ENCODE peak calls at places on chromosome 20, in eight cellular contexts. One of them, this sample, is unnamed.
A peak's percentile ranks its signal among the peaks of the same experiment; 100 is the strongest.

GRCh38 chr20:62804632-62805364 is at the start of gene OGFR:
- DNase-seq in tibial artery: peak; percentile 81
- DNase-seq in ascending aorta: no peak
- DNase-seq in CD8-positive, alpha-beta memory T cell: peak; percentile 87
- DNase-seq in aorta: peak; percentile 82
- DNase-seq in mammary epithelial cell: peak; percentile 48
- DNase-seq in iPS DF 6.9: no peak
- DNase-seq in A673: peak; percentile 65
- DNase-seq in this sample: no peak

GRCh38 chr20:47921306-47922279 is 136.3 kb upstream of the SULF2 start:
- DNase-seq in aorta: no peak
- DNase-seq in tibial artery: no peak
- DNase-seq in mammary epithelial cell: no peak
- DNase-seq in CD8-positive, alpha-beta memory T cell: no peak
- DNase-seq in A673: no peak
- DNase-seq in iPS DF 6.9: no peak
- DNase-seq in ascending aorta: no peak
- DNase-seq in this sample: no peak

GRCh38 chr20:50044353-50044960 is 61.7 kb downstream of the SNAI1 start:
- DNase-seq in iPS DF 6.9: no peak
- DNase-seq in A673: no peak
- DNase-seq in CD8-positive, alpha-beta memory T cell: no peak
- DNase-seq in mammary epithelial cell: no peak
- DNase-seq in tibial artery: no peak
- DNase-seq in ascending aorta: no peak
- DNase-seq in aorta: no peak
- DNase-seq in this sample: no peak

GRCh38 chr20:21324126-21324525 is 21.0 kb downstream of the XRN2 start:
- DNase-seq in iPS DF 6.9: no peak
- DNase-seq in A673: no peak
- DNase-seq in aorta: no peak
- DNase-seq in mammary epithelial cell: no peak
- DNase-seq in tibial artery: no peak
- DNase-seq in CD8-positive, alpha-beta memory T cell: no peak
- DNase-seq in ascending aorta: no peak
- DNase-seq in this sample: no peak

GRCh38 chr20:43963872-43964791 is 49.5 kb downstream of the TOX2 start:
- DNase-seq in iPS DF 6.9: no peak
- DNase-seq in tibial artery: peak; percentile 70
- DNase-seq in A673: peak; percentile 84
- DNase-seq in mammary epithelial cell: no peak
- DNase-seq in aorta: peak; percentile 79
- DNase-seq in CD8-positive, alpha-beta memory T cell: no peak
- DNase-seq in ascending aorta: no peak
- DNase-seq in this sample: no peak

GRCh38 chr20:58995461-58996225 is 11.4 kb downstream of the CTSZ start:
- DNase-seq in mammary epithelial cell: peak; percentile 5
- DNase-seq in A673: no peak
- DNase-seq in CD8-positive, alpha-beta memory T cell: no peak
- DNase-seq in iPS DF 6.9: no peak
- DNase-seq in aorta: no peak
- DNase-seq in tibial artery: no peak
- DNase-seq in ascending aorta: no peak
- DNase-seq in this sample: no peak

GRCh38 chr20:8330785-8331699 is 199.0 kb downstream of the PLCB1 start:
- DNase-seq in tibial artery: no peak
- DNase-seq in iPS DF 6.9: no peak
- DNase-seq in ascending aorta: no peak
- DNase-seq in CD8-positive, alpha-beta memory T cell: no peak
- DNase-seq in aorta: no peak
- DNase-seq in mammary epithelial cell: no peak
- DNase-seq in A673: no peak
- DNase-seq in this sample: no peak

GRCh38 chr20:51432875-51433274 is 109.6 kb downstream of the NFATC2 start:
- DNase-seq in iPS DF 6.9: no peak
- DNase-seq in tibial artery: no peak
- DNase-seq in aorta: no peak
- DNase-seq in mammary epithelial cell: no peak
- DNase-seq in A673: no peak
- DNase-seq in ascending aorta: no peak
- DNase-seq in CD8-positive, alpha-beta memory T cell: no peak
- DNase-seq in this sample: no peak

GRCh38 chr20:37309290-37309689 is 19.8 kb downstream of the MANBAL start:
- DNase-seq in mammary epithelial cell: no peak
- DNase-seq in A673: no peak
- DNase-seq in aorta: no peak
- DNase-seq in iPS DF 6.9: no peak
- DNase-seq in CD8-positive, alpha-beta memory T cell: no peak
- DNase-seq in ascending aorta: no peak
- DNase-seq in tibial artery: no peak
- DNase-seq in this sample: no peak

GRCh38 chr20:32535316-32535952 is 49.7 kb downstream of the NOL4L start:
- DNase-seq in CD8-positive, alpha-beta memory T cell: peak; percentile 66
- DNase-seq in iPS DF 6.9: no peak
- DNase-seq in tibial artery: no peak
- DNase-seq in A673: no peak
- DNase-seq in aorta: no peak
- DNase-seq in mammary epithelial cell: no peak
- DNase-seq in ascending aorta: no peak
- DNase-seq in this sample: no peak

GRCh38 chr20:8394308-8394945 is 262.4 kb downstream of the PLCB1 start:
- DNase-seq in ascending aorta: no peak
- DNase-seq in tibial artery: no peak
- DNase-seq in mammary epithelial cell: peak; percentile 26
- DNase-seq in aorta: no peak
- DNase-seq in iPS DF 6.9: no peak
- DNase-seq in A673: no peak
- DNase-seq in CD8-positive, alpha-beta memory T cell: no peak
- DNase-seq in this sample: no peak

GRCh38 chr20:32849577-32849976 is 9.1 kb upstream of the EFCAB8 start:
- DNase-seq in CD8-positive, alpha-beta memory T cell: no peak
- DNase-seq in aorta: no peak
- DNase-seq in tibial artery: no peak
- DNase-seq in A673: no peak
- DNase-seq in ascending aorta: no peak
- DNase-seq in mammary epithelial cell: no peak
- DNase-seq in iPS DF 6.9: no peak
- DNase-seq in this sample: no peak

GRCh38 chr20:10919549-10920140 is 245.8 kb upstream of the JAG1 start:
- DNase-seq in ascending aorta: peak; percentile 74
- DNase-seq in CD8-positive, alpha-beta memory T cell: no peak
- DNase-seq in iPS DF 6.9: no peak
- DNase-seq in tibial artery: no peak
- DNase-seq in aorta: peak; percentile 81
- DNase-seq in mammary epithelial cell: peak; percentile 89
- DNase-seq in A673: no peak
- DNase-seq in this sample: no peak

GRCh38 chr20:59055302-59055701 is 12.7 kb upstream of the PRELID3B start:
- DNase-seq in mammary epithelial cell: no peak
- DNase-seq in ascending aorta: no peak
- DNase-seq in CD8-positive, alpha-beta memory T cell: no peak
- DNase-seq in tibial artery: no peak
- DNase-seq in iPS DF 6.9: no peak
- DNase-seq in A673: peak; percentile 22
- DNase-seq in aorta: no peak
- DNase-seq in this sample: no peak

GRCh38 chr20:22312744-22313346 is 271.5 kb downstream of the FOXA2 start:
- DNase-seq in aorta: no peak
- DNase-seq in ascending aorta: no peak
- DNase-seq in tibial artery: no peak
- DNase-seq in iPS DF 6.9: peak; percentile 33
- DNase-seq in A673: peak; percentile 44
- DNase-seq in CD8-positive, alpha-beta memory T cell: no peak
- DNase-seq in mammary epithelial cell: peak; percentile 51
- DNase-seq in this sample: peak; percentile 57

GRCh38 chr20:33437141-33437911 is 6.2 kb downstream of the SNTA1 start:
- DNase-seq in mammary epithelial cell: no peak
- DNase-seq in iPS DF 6.9: no peak
- DNase-seq in CD8-positive, alpha-beta memory T cell: no peak
- DNase-seq in A673: peak; percentile 77
- DNase-seq in aorta: peak; percentile 76
- DNase-seq in tibial artery: peak; percentile 93
- DNase-seq in ascending aorta: peak; percentile 88
- DNase-seq in this sample: no peak

GRCh38 chr20:32972181-32973076 is 31.8 kb downstream of the SUN5 start:
- DNase-seq in iPS DF 6.9: no peak
- DNase-seq in aorta: no peak
- DNase-seq in mammary epithelial cell: no peak
- DNase-seq in CD8-positive, alpha-beta memory T cell: peak; percentile 94
- DNase-seq in tibial artery: peak; percentile 60
- DNase-seq in A673: no peak
- DNase-seq in ascending aorta: peak; percentile 61
- DNase-seq in this sample: peak; percentile 46

GRCh38 chr20:35730583-35731468 is 11.2 kb downstream of the RBM39 start:
- DNase-seq in tibial artery: no peak
- DNase-seq in mammary epithelial cell: no peak
- DNase-seq in iPS DF 6.9: no peak
- DNase-seq in aorta: no peak
- DNase-seq in ascending aorta: no peak
- DNase-seq in CD8-positive, alpha-beta memory T cell: no peak
- DNase-seq in A673: no peak
- DNase-seq in this sample: no peak

GRCh38 chr20:35731469-35731788 is 10.6 kb downstream of the RBM39 start:
- DNase-seq in tibial artery: no peak
- DNase-seq in A673: no peak
- DNase-seq in CD8-positive, alpha-beta memory T cell: no peak
- DNase-seq in ascending aorta: no peak
- DNase-seq in mammary epithelial cell: no peak
- DNase-seq in aorta: no peak
- DNase-seq in iPS DF 6.9: no peak
- DNase-seq in this sample: no peak

GRCh38 chr20:35726759-35727711 is 15.0 kb downstream of the RBM39 start:
- DNase-seq in mammary epithelial cell: no peak
- DNase-seq in aorta: no peak
- DNase-seq in iPS DF 6.9: no peak
- DNase-seq in ascending aorta: no peak
- DNase-seq in CD8-positive, alpha-beta memory T cell: no peak
- DNase-seq in A673: no peak
- DNase-seq in tibial artery: no peak
- DNase-seq in this sample: no peak

GRCh38 chr20:35729836-35730582 is 12.1 kb downstream of the RBM39 start:
- DNase-seq in iPS DF 6.9: no peak
- DNase-seq in aorta: no peak
- DNase-seq in ascending aorta: no peak
- DNase-seq in A673: no peak
- DNase-seq in CD8-positive, alpha-beta memory T cell: no peak
- DNase-seq in mammary epithelial cell: no peak
- DNase-seq in tibial artery: no peak
- DNase-seq in this sample: no peak

DNA sequence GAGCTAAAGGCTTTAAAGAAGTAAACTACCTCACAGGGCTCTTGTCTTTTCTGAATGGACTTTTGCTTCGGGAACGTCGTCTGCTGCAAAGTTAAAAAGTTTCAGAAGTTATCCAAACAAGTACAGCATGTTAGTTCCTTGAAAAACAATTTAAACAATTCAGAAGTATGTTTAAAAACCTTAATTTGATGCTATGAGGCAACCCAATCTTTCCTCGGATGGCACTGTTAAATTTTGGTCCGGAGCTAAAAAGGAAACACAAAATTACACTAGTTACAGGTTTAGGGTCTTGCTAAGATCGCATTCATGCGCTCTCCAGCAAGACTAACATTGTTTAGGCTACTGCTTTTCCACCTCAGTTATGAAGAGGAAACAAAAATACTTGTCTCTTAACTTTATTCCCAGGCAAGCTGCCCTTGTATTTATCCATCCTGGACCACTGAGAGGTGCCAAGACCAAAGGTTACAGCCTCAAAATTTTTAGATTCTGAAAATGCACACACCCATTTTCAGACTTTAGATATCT is 12.7 kb downstream of the RBM39 start:
- DNase-seq in A673: no peak
- DNase-seq in mammary epithelial cell: no peak
- DNase-seq in tibial artery: no peak
- DNase-seq in ascending aorta: no peak
- DNase-seq in iPS DF 6.9: no peak
- DNase-seq in aorta: no peak
- DNase-seq in CD8-positive, alpha-beta memory T cell: no peak
- DNase-seq in this sample: no peak
- H3K36me3 ChIP-seq in A673: peaks cover 100% of the 10 kb centered on the region
- H3K36me3 ChIP-seq in mammary epithelial cell: peaks cover 76% of the 10 kb centered on the region
- H3K36me3 ChIP-seq in tibial artery: peaks cover 98% of the 10 kb centered on the region
- H3K36me3 ChIP-seq in ascending aorta: peaks cover 99% of the 10 kb centered on the region
- H3K36me3 ChIP-seq in iPS DF 6.9: peaks cover 38% of the 10 kb centered on the region
- H3K36me3 ChIP-seq in aorta: peaks cover 7% of the 10 kb centered on the region
- H3K36me3 ChIP-seq in CD8-positive, alpha-beta memory T cell: peaks cover 90% of the 10 kb centered on the region
- H3K36me3 ChIP-seq in this sample: peaks cover 98% of the 10 kb centered on the region

DNA sequence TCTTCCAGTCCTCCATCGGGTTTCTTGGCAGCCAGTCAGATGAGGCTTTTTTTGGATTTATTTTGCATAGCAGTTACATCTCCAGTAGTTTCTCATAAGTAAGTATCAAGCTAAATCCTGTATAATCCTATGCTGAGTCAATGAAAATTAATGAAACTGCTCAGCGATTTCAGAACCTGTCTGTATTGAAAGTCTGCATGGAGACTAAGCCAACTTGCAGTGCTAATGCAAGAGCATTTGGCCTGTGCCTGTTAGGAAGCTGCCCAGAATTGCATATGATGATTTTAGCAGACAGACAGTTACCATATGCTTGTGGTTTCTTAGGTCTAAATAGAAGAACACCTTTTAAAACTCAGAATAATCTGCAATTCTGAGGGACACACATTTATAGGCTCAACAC is 25.2 kb upstream of the LRRN4 start:
- DNase-seq in CD8-positive, alpha-beta memory T cell: no peak
- DNase-seq in iPS DF 6.9: no peak
- DNase-seq in mammary epithelial cell: no peak
- DNase-seq in ascending aorta: no peak
- DNase-seq in tibial artery: no peak
- DNase-seq in aorta: no peak
- DNase-seq in A673: no peak
- DNase-seq in this sample: no peak
- H3K36me3 ChIP-seq in CD8-positive, alpha-beta memory T cell: no peaks in the 10 kb centered on the region
- H3K36me3 ChIP-seq in iPS DF 6.9: peaks cover 6% of the 10 kb centered on the region
- H3K36me3 ChIP-seq in mammary epithelial cell: peaks cover 60% of the 10 kb centered on the region
- H3K36me3 ChIP-seq in ascending aorta: no peaks in the 10 kb centered on the region
- H3K36me3 ChIP-seq in tibial artery: no peaks in the 10 kb centered on the region
- H3K36me3 ChIP-seq in aorta: no peaks in the 10 kb centered on the region
- H3K36me3 ChIP-seq in A673: no peaks in the 10 kb centered on the region
- H3K36me3 ChIP-seq in this sample: peaks cover 9% of the 10 kb centered on the region

DNA sequence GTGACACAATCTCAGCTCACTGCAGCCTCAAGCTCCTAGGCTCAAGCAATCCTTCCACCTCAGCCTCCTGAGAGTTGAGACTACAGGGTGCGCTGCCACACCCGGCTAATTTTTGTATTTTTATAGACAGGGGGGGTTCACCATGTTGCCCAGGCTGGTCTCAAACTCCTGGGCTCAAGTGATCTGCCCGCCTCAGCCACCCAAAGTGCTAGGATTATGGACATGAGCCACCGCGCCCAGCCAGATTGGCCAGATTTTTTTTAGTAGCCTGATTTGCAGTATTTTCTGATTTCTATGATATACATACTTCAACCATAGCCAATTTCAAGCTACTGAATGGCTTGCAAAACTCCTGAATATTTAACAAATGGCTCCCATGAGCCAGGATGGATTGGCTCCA is 21.4 kb upstream of the DLGAP4 start:
- DNase-seq in A673: no peak
- DNase-seq in CD8-positive, alpha-beta memory T cell: no peak
- DNase-seq in ascending aorta: no peak
- DNase-seq in iPS DF 6.9: no peak
- DNase-seq in aorta: no peak
- DNase-seq in tibial artery: no peak
- DNase-seq in mammary epithelial cell: no peak
- DNase-seq in this sample: no peak
- H3K36me3 ChIP-seq in A673: no peaks in the 10 kb centered on the region
- H3K36me3 ChIP-seq in CD8-positive, alpha-beta memory T cell: no peaks in the 10 kb centered on the region
- H3K36me3 ChIP-seq in ascending aorta: no peaks in the 10 kb centered on the region
- H3K36me3 ChIP-seq in iPS DF 6.9: no peaks in the 10 kb centered on the region
- H3K36me3 ChIP-seq in aorta: no peaks in the 10 kb centered on the region
- H3K36me3 ChIP-seq in tibial artery: no peaks in the 10 kb centered on the region
- H3K36me3 ChIP-seq in mammary epithelial cell: no peaks in the 10 kb centered on the region
- H3K36me3 ChIP-seq in this sample: no peaks in the 10 kb centered on the region

GRCh38 chr20:53779822-53780221 is 186.2 kb upstream of the ZNF217 start:
- DNase-seq in aorta: no peak
- DNase-seq in mammary epithelial cell: no peak
- DNase-seq in iPS DF 6.9: no peak
- DNase-seq in tibial artery: no peak
- DNase-seq in CD8-positive, alpha-beta memory T cell: no peak
- DNase-seq in A673: no peak
- DNase-seq in ascending aorta: no peak
- DNase-seq in this sample: no peak
- H3K36me3 ChIP-seq in aorta: no peaks in the 10 kb centered on the region
- H3K36me3 ChIP-seq in mammary epithelial cell: no peaks in the 10 kb centered on the region
- H3K36me3 ChIP-seq in iPS DF 6.9: no peaks in the 10 kb centered on the region
- H3K36me3 ChIP-seq in tibial artery: no peaks in the 10 kb centered on the region
- H3K36me3 ChIP-seq in CD8-positive, alpha-beta memory T cell: no peaks in the 10 kb centered on the region
- H3K36me3 ChIP-seq in A673: no peaks in the 10 kb centered on the region
- H3K36me3 ChIP-seq in ascending aorta: no peaks in the 10 kb centered on the region
- H3K36me3 ChIP-seq in this sample: no peaks in the 10 kb centered on the region